ENCODE peak calls at places on chromosomes 2 and 18, in four cellular contexts. Q is psoas muscle, O is K562, B is Panc1. K is an unnamed sample. For H3K36me3 and H3K9me3, the result is how much of the 10 kb centered on the place peaks cover.

GRCh38 chr2:46749042-46749461 is 166.6 kb downstream of the MCFD2 start:
- DNase-seq in Q (no peak), O (peak), B (peak), K (no peak)

GRCh38 chr2:166060191-166060590 is 67.6 kb downstream of the SCN1A start:
- DNase-seq in Q (no peak), O (no peak), B (no peak), K (no peak)

GRCh38 chr2:153589586-153589985 is 111.0 kb upstream of the RPRM start:
- DNase-seq in Q (no peak), O (no peak), B (no peak), K (no peak)

GRCh38 chr2:3377279-3377611 is 373 bp downstream of the EIPR1 start:
- DNase-seq in Q (peak), O (peak), B (no peak), K (no peak)

GRCh38 chr2:96687711-96688640 is 45.4 kb downstream of the FER1L5 start:
- DNase-seq in Q (no peak), O (no peak), B (no peak), K (no peak)

GRCh38 chr2:234259440-234259839 is 208.9 kb downstream of the SPP2 start:
- DNase-seq in Q (no peak), O (no peak), B (no peak), K (no peak)

GRCh38 chr2:26715528-26716270 is 23.2 kb downstream of the KCNK3 start:
- DNase-seq in Q (no peak), O (no peak), B (no peak), K (no peak)

GRCh38 chr2:54030814-54031213 is 60.0 kb upstream of the PSME4 start:
- DNase-seq in Q (no peak), O (no peak), B (no peak), K (no peak)

GRCh38 chr2:172200495-172201085 is 97.9 kb upstream of the DLX2 start:
- DNase-seq in Q (no peak), O (peak), B (peak), K (peak)

GRCh38 chr2:235900631-235901030 is 267.6 kb downstream of the GBX2 start:
- DNase-seq in Q (no peak), O (no peak), B (no peak), K (no peak)

GRCh38 chr18:47899107-47899840 is 31.2 kb downstream of the SMAD2 start:
- DNase-seq in Q (no peak), O (peak), B (no peak), K (no peak)

GRCh38 chr2:33712674-33713073 is 113.6 kb upstream of the FAM98A start:
- DNase-seq in Q (no peak), O (no peak), B (no peak), K (no peak)

GRCh38 chr2:197159681-197160211 is 150.8 kb downstream of the ANKRD44 start:
- DNase-seq in Q (no peak), O (no peak), B (peak), K (no peak)

GRCh38 chr18:13220326-13220991 is 1.9 kb downstream of the LDLRAD4 start:
- DNase-seq in Q (no peak), O (no peak), B (no peak), K (no peak)

GRCh38 chr2:237464757-237465391 is 22.2 kb upstream of the MLPH start:
- DNase-seq in Q (no peak), O (no peak), B (no peak), K (no peak)

GRCh38 chr2:70906439-70907018 is 29.2 kb upstream of the ATP6V1B1 start:
- DNase-seq in Q (no peak), O (no peak), B (no peak), K (no peak)

GRCh38 chr2:173355866-173356508 is 1.3 kb downstream of the CDCA7 start:
- DNase-seq in Q (peak), O (no peak), B (no peak), K (peak)

GRCh38 chr2:36555789-36556188 is 42.2 kb downstream of the FEZ2 start:
- DNase-seq in Q (no peak), O (no peak), B (no peak), K (no peak)

GRCh38 chr2:188623995-188624643 is 332.4 kb downstream of the GULP1 start:
- DNase-seq in Q (no peak), O (no peak), B (no peak), K (no peak)

GRCh38 chr18:23137093-23137640 is 1.9 kb downstream of the CABLES1 start:
- DNase-seq in Q (no peak), O (no peak), B (no peak), K (no peak)

GRCh38 chr18:59402432-59403090 is 43.5 kb upstream of the LMAN1 start:
- DNase-seq in Q (peak), O (peak), B (peak), K (peak)

GRCh38 chr2:63846487-63846886 is 4.8 kb downstream of the UGP2 start:
- DNase-seq in Q (no peak), O (no peak), B (no peak), K (no peak)
- H3K36me3 ChIP-seq in Q (under half), O (under half), B (under half), K (under half)

GRCh38 chr18:52481116-52481515 is 141.1 kb downstream of the DCC start:
- DNase-seq in Q (no peak), O (no peak), B (no peak), K (no peak)

GRCh38 chr18:52486052-52486451 is 146.1 kb downstream of the DCC start:
- DNase-seq in Q (no peak), O (no peak), B (no peak), K (no peak)

DNA sequence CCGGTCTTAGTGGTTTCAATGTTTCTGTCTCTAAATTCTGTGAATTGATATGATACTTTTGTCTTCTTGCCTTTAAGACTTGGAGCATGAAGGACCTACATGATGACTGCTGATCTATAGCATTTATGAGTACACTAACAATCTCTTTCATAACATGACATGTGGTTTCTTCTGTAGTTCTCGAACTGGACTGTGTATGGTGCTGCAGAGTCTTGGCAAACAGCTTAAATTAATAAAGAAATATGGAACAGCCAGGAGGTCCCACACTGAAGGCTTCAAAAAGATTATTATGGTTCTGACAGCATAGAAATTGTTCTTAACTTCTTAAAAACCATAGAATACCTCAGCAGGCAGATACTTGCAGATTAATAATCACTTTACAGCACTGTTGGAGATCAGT is 145.0 kb downstream of the DCC start:
- DNase-seq in Q (no peak), O (no peak), B (no peak), K (no peak)
- H3K4me3 ChIP-seq in Q (no peak), O (no peak), B (no peak), K (no peak)

DNA sequence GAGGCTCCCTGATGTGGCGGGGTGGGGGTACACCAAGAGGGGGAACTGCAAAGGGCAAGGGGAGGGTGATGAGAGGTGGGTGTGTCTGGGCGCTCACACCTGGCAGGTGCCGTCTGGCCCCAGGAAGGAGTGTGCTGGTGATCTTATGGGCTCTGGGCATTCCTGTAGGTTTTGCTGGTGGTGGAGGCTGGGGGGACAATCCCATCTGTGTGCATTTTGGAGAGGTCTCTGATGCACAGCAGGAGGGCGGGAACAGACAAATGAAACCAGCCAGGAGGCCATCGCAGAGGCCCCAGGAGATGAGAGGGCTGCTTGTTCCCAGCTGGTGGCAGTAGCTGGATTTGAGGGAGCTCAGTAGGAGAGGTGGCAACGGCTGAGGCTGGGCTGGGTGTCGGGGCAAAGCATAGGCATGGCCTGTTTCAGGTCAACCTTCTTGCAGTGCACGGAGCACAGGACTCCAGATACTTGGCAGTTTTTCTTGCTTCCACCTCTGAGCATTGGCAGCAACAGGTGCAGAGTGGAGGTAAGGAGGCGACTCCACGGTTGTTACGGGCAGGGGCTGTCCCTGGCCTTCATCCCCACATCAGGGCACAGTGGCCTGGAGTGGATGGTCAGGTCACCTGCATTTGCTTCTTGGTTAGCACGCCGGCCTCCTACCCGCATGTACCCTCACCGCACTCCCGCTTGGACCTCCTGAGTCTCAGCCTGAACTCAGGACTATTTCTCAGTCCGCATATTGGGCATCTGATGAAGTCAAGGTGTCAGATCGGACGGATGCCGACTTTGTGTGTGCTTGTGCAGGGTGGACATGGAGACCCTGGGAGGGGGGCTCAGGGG is 194.2 kb upstream of the HDAC4 start:
- DNase-seq in Q (no peak), O (no peak), B (no peak), K (no peak)
- H3K9me3 ChIP-seq in Q (under half), O (under half), B (under half), K (under half)

GRCh38 chr2:218645126-218645525 is 14.3 kb downstream of the ZNF142 start:
- DNase-seq in Q (no peak), O (no peak), B (no peak), K (no peak)
- H3K36me3 ChIP-seq in Q (under half), O (half or more), B (under half), K (half or more)

K was measured in WERI-Rb-1.